ENCODE peak calls at places on chromosomes 2 and 18, in six cellular contexts. S, W, J, G, M and D are unnamed samples.

GRCh38 chr2:67839242-67839641 is 223.6 kb downstream of the C1D start:
- DNase-seq in M (no peak), J (no peak), S (no peak), W (no peak), G (no peak), D (no peak)

GRCh38 chr2:437772-438393 is 150.0 kb upstream of the ALKAL2 start:
- DNase-seq in G (no peak), W (peak), J (no peak), S (peak), M (no peak), D (peak)

GRCh38 chr2:138267161-138267901 is 234.2 kb upstream of the SPOPL start:
- DNase-seq in W (no peak), M (peak), J (no peak), G (no peak), S (no peak), D (no peak)

GRCh38 chr18:26804474-26804873 is 61.0 kb downstream of the AQP4 start:
- DNase-seq in S (no peak), G (no peak), W (no peak), J (no peak), M (no peak), D (no peak)

GRCh38 chr2:120104002-120104467 is 91.2 kb downstream of the EPB41L5 start:
- DNase-seq in M (no peak), S (no peak), W (no peak), J (no peak), G (no peak), D (no peak)

GRCh38 chr2:224024270-224024669 is 14.8 kb downstream of the SERPINE2 start:
- DNase-seq in J (no peak), G (no peak), S (no peak), W (no peak), M (no peak), D (no peak)

GRCh38 chr2:132252191-132252893 is 90.6 kb upstream of the ANKRD30BL start:
- DNase-seq in G (no peak), M (no peak), W (no peak), S (no peak), J (peak), D (no peak)

GRCh38 chr2:241763551-241764271 is 12.9 kb upstream of the GAL3ST2 start:
- DNase-seq in J (peak), W (no peak), M (no peak), S (peak), G (no peak), D (no peak)

GRCh38 chr2:222049946-222050345 is 248.9 kb downstream of the PAX3 start:
- DNase-seq in M (no peak), W (no peak), J (no peak), S (no peak), G (no peak), D (no peak)

GRCh38 chr2:230968921-230969672 is 26.8 kb upstream of the SPATA3 start:
- DNase-seq in J (no peak), S (no peak), G (no peak), M (no peak), W (no peak), D (no peak)

GRCh38 chr18:74288730-74289129 is 3.0 kb downstream of the CYB5A start:
- DNase-seq in W (no peak), M (no peak), S (no peak), G (no peak), J (no peak), D (no peak)

GRCh38 chr18:6781179-6781714 is 51.7 kb downstream of the ARHGAP28 start:
- DNase-seq in J (no peak), W (no peak), G (no peak), S (no peak), M (peak), D (no peak)

GRCh38 chr18:73674466-73674865 is 473.2 kb downstream of the FBXO15 start:
- DNase-seq in W (no peak), S (no peak), G (no peak), J (no peak), M (no peak), D (no peak)